ENCODE peak calls at places on chromosomes 7 and 10, in five cellular contexts. H, X, V, D and S are unnamed samples.

GRCh38 chr10:60044221-60044620 is 137.9 kb upstream of the CCDC6 start:
- DNase-seq in X (no peak), H (no peak), V (no peak), D (no peak), S (no peak)

GRCh38 chr7:77887567-77887966 is 89.0 kb downstream of the PHTF2 start:
- DNase-seq in X (no peak), H (peak; percentile 68), V (peak; percentile 44), D (no peak), S (no peak)

GRCh38 chr10:50501899-50502556 is 121.7 kb downstream of the SGMS1 start:
- DNase-seq in H (peak; percentile 69), X (no peak), D (no peak), V (no peak), S (no peak)

GRCh38 chr7:50696810-50697582 is 85.7 kb downstream of the GRB10 start:
- DNase-seq in X (no peak), V (no peak), H (peak; percentile 31), D (no peak), S (no peak)

GRCh38 chr7:5396542-5396941 is 27.1 kb downstream of the TNRC18 start:
- DNase-seq in X (no peak), V (no peak), D (no peak), H (peak; percentile 77), S (no peak)

GRCh38 chr10:24884793-24885192 is 67.6 kb downstream of the PRTFDC1 start:
- DNase-seq in H (no peak), D (no peak), X (no peak), V (no peak), S (no peak)

GRCh38 chr7:16295558-16295957 is 125.8 kb downstream of the CRPPA start:
- DNase-seq in H (no peak), V (no peak), D (no peak), X (no peak), S (no peak)

GRCh38 chr7:132500727-132501410 is 75.4 kb downstream of the PLXNA4 start:
- DNase-seq in D (no peak), X (peak; percentile 15), H (no peak), V (no peak), S (no peak)

GRCh38 chr7:73520673-73521635 is 1.1 kb downstream of the BAZ1B start:
- DNase-seq in V (no peak), H (peak; percentile 15), X (peak; percentile 5), D (peak; percentile 21), S (peak; percentile 37)

GRCh38 chr10:95837783-95838182 is 70.0 kb upstream of the CC2D2B start:
- DNase-seq in V (no peak), H (no peak), X (no peak), D (no peak), S (no peak)

GRCh38 chr10:50648089-50648934 is 24.6 kb upstream of the SGMS1 start:
- DNase-seq in H (no peak), X (no peak), V (no peak), D (no peak), S (no peak)

GRCh38 chr10:79220296-79220695 is 127.0 kb upstream of the PPIF start:
- DNase-seq in H (no peak), X (no peak), V (no peak), D (peak; percentile 27), S (no peak)

GRCh38 chr7:70154521-70155180 is 556.4 kb downstream of the AUTS2 start:
- DNase-seq in H (peak; percentile 13), D (no peak), V (no peak), X (peak; percentile 42), S (no peak)

GRCh38 chr7:26369519-26370385 is 78.1 kb downstream of the SNX10 start:
- DNase-seq in X (peak; percentile 14), H (peak; percentile 52), V (peak; percentile 2), D (peak; percentile 36), S (no peak)

GRCh38 chr7:143924851-143925250 is 10.2 kb upstream of the OR2F2 start:
- DNase-seq in D (no peak), X (no peak), H (no peak), V (no peak), S (no peak)

GRCh38 chr10:119203006-119203405 is 4.4 kb upstream of the GRK5 start:
- DNase-seq in V (no peak), X (no peak), H (peak; percentile 39), D (no peak), S (no peak)

GRCh38 chr7:135801045-135801693 is 52.6 kb upstream of the FAM180A start:
- DNase-seq in X (no peak), D (peak; percentile 28), H (peak; percentile 70), V (peak; percentile 36), S (no peak)

GRCh38 chr10:116849271-116850057 is at the start of gene ENO4:
- DNase-seq in V (peak; percentile 35), D (peak; percentile 90), H (peak; percentile 90), X (peak; percentile 92), S (peak; percentile 92)

GRCh38 chr10:34967411-34967880 is 122.7 kb downstream of the CUL2 start:
- DNase-seq in D (no peak), V (peak; percentile 43), X (peak; percentile 97), H (no peak), S (no peak)

GRCh38 chr7:4078580-4078979 is 603.5 kb upstream of the FOXK1 start:
- DNase-seq in H (no peak), V (no peak), D (no peak), X (no peak), S (no peak)

GRCh38 chr7:141073641-141074161 is at the start of gene TMEM178B:
- DNase-seq in D (peak; percentile 30), X (peak; percentile 27), V (no peak), H (no peak), S (peak; percentile 59)

GRCh38 chr7:64887756-64888508 is 15.1 kb upstream of the ZNF273 start:
- DNase-seq in D (peak; percentile 42), X (peak; percentile 31), V (no peak), H (no peak), S (peak; percentile 74)

GRCh38 chr10:67772894-67773511 is 65.0 kb downstream of the DNAJC12 start:
- DNase-seq in X (no peak), V (no peak), D (no peak), H (no peak), S (no peak)

GRCh38 chr7:131674131-131674530 is 117.7 kb upstream of the PODXL start:
- DNase-seq in V (no peak), H (no peak), X (no peak), D (no peak), S (no peak)

GRCh38 chr10:132627736-132628512 is 90.3 kb downstream of the INPP5A start:
- DNase-seq in V (no peak), H (no peak), X (no peak), D (peak; percentile 33), S (peak; percentile 13)

GRCh38 chr10:101162677-101163076 is 31.6 kb downstream of the TLX1 start:
- DNase-seq in V (no peak), H (no peak), D (no peak), X (no peak), S (no peak)

DNA sequence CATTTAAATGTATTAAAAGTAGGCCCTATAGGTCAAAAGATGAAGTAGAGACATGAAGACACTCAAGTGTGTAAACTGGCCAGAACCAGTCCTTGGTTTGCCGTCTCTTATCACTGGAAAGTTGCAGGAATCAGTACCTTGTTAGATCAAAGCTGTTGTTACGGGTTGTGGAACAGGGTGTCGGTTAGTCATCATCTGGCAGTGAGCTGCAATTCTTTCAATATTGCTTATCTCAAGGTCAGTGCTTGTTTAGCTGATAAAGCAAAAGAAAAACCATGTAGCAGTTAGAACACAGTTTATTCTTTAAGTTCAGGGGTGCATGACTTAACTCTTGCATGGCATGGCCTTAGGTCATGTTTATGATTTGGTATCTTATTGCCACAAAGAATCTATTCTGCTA is 10.0 kb upstream of the SLC13A1 start:
- DNase-seq in D (no peak), X (no peak), H (peak; percentile 2), V (no peak), S (no peak)
- TF ChIP-seq CTCF in D (no peak), X (no peak), H (no peak), V (no peak), S (no peak)

DNA sequence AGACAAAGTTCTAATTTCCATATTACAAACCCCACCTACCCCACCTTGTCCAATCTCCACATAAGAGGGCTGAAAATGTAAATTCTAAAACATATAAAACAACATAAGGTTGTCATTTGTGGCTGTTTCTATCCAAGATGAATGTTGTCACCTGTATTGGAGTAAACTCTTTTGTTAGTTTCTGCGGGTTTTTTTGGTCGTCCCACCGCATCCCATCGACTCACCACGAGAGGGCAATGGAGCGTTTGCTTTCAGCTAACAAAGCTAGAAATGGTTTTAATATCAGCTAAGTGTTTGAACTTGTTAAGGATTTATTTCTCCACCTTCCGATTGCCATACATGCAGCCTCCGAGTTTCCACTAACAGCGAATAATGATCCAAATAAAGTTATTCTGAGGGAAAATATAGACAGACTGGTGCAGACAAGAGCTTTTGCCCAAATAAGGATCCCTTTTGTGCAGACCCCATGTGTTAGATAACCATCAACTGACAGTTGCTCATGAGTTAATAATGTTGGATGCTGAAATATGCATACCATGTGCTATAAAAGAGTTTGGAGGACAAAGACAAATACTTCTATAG is 137.2 kb downstream of the ARID5B start:
- DNase-seq in D (peak; percentile 48), V (no peak), X (peak; percentile 57), H (peak; percentile 78), S (peak; percentile 65)
- TF ChIP-seq CTCF in D (peak; percentile 71), V (peak; percentile 90), X (peak; percentile 69), H (peak; percentile 92), S (peak; percentile 67)

DNA sequence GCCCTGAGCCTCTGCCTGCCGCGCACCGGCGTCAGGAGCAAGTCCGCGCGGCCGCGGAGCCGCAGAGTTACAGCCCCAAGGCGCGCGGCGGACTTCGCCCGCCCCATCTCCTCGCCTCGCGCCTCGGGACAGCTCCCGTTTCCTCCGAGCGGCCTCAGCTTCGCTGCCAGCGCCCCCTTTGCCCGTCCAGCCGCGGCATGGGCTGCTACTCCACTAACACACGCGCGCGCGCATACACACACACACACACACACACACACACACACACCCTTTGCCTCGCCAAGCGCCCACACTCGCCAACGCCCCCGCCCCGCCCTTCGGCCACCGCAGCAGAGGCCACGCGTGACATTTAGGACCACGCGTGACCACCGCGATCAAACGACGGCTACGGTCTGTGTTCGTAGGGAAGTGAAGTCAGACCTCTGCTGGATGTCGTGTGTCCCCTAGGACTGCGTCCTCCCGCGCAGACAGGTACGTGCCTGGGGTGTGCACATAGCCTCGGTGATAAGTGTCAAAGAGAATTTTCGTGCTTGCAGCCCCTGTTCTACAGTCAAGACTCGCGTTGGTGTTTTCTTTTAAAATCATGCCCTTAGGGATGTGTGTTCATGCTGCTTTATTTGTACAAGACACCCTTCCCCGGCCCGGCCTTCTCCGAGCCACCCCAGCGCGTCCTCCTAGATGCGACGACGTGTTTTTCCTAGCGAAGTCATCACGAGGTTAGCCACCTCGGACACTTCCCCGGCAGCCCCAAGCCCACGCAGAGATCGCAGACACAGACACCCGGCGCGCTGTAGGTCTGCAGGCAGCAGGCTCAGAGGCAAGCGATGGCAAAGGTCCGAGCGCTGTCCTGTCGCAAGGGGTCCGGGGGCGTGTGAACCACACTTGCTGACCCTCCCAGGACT is 890 bp downstream of the MKX start:
- DNase-seq in H (peak; percentile 27), V (peak; percentile 28), D (peak; percentile 71), X (peak; percentile 35), S (peak; percentile 52)
- TF ChIP-seq CTCF in H (no peak), V (no peak), D (no peak), X (no peak), S (no peak)

GRCh38 chr10:27719052-27719451 is 26.6 kb downstream of the MKX start:
- DNase-seq in D (no peak), H (no peak), V (no peak), X (no peak), S (no peak)

GRCh38 chr10:27720529-27720928 is 25.1 kb downstream of the MKX start:
- DNase-seq in X (no peak), H (no peak), D (no peak), V (no peak), S (no peak)

GRCh38 chr10:27730041-27730440 is 15.6 kb downstream of the MKX start:
- DNase-seq in X (no peak), H (no peak), D (no peak), V (no peak), S (no peak)

GRCh38 chr10:27723436-27723835 is 22.2 kb downstream of the MKX start:
- DNase-seq in H (no peak), D (no peak), X (no peak), V (peak; percentile 92), S (no peak)

GRCh38 chr10:27724287-27724686 is 21.3 kb downstream of the MKX start:
- DNase-seq in H (peak; percentile 8), V (no peak), X (no peak), D (no peak), S (no peak)
- TF ChIP-seq CTCF in H (peak; percentile 35), V (peak; percentile 34), X (no peak), D (no peak), S (no peak)